ENCODE peak calls at places on chromosomes 2 and 18, in eight cellular contexts. F, S, T, B, A, P, E and K are unnamed samples.
A peak's percentile ranks its signal among the peaks of the same experiment; 100 is the strongest.

GRCh38 chr2:1995987-1996386 is 251.7 kb upstream of the PXDN start:
- DNase-seq in F (peak; percentile 4), S (no peak), T (no peak), B (no peak), A (no peak), P (no peak), E (no peak), K (no peak)

GRCh38 chr2:161844845-161845244 is 220.6 kb downstream of the SLC4A10 start:
- DNase-seq in F (no peak), S (no peak), T (no peak), B (peak; percentile 9), A (no peak), P (no peak), E (no peak), K (no peak)

GRCh38 chr2:3631851-3632659 is 25.9 kb upstream of the ALLC start:
- DNase-seq in F (no peak), S (no peak), T (no peak), B (no peak), A (no peak), P (peak; percentile 27), E (no peak), K (no peak)

GRCh38 chr2:40625849-40626248 is 174.0 kb upstream of the SLC8A1 start:
- DNase-seq in F (peak; percentile 71), S (no peak), T (no peak), B (peak; percentile 84), A (no peak), P (no peak), E (no peak), K (no peak)

GRCh38 chr2:13542061-13542460 is 825.3 kb downstream of the TRIB2 start:
- DNase-seq in F (no peak), S (no peak), T (no peak), B (no peak), A (no peak), P (no peak), E (no peak), K (no peak)

GRCh38 chr18:4454548-4455112 is 477 bp downstream of the DLGAP1 start:
- DNase-seq in F (no peak), S (no peak), T (no peak), B (no peak), A (no peak), P (peak; percentile 41), E (no peak), K (no peak)

GRCh38 chr2:65421432-65421748 is 11.0 kb downstream of the SPRED2 start:
- DNase-seq in F (no peak), S (no peak), T (no peak), B (no peak), A (no peak), P (no peak), E (no peak), K (no peak)

GRCh38 chr2:202815548-202816420 is 55.8 kb downstream of the ICA1L start:
- DNase-seq in F (peak; percentile 76), S (no peak), T (no peak), B (peak; percentile 28), A (no peak), P (no peak), E (no peak), K (no peak)

GRCh38 chr2:119136093-119136492 is 22.5 kb downstream of the C1QL2 start:
- DNase-seq in F (no peak), S (no peak), T (no peak), B (no peak), A (no peak), P (no peak), E (no peak), K (no peak)

GRCh38 chr2:44753552-44754285 is 187.8 kb upstream of the SIX3 start:
- DNase-seq in F (peak; percentile 46), S (no peak), T (no peak), B (peak; percentile 30), A (no peak), P (no peak), E (no peak), K (no peak)

GRCh38 chr2:171210864-171211431 is 50.3 kb upstream of the TLK1 start:
- DNase-seq in F (no peak), S (no peak), T (no peak), B (no peak), A (no peak), P (no peak), E (no peak), K (no peak)

GRCh38 chr2:219675206-219675605 is 47.8 kb downstream of the SLC4A3 start:
- DNase-seq in F (no peak), S (peak; percentile 28), T (no peak), B (no peak), A (no peak), P (no peak), E (no peak), K (no peak)

GRCh38 chr2:36238126-36238525 is 117.5 kb upstream of the CRIM1 start:
- DNase-seq in F (no peak), S (no peak), T (no peak), B (no peak), A (no peak), P (no peak), E (no peak), K (no peak)

GRCh38 chr2:191933307-191934105 is 86.6 kb upstream of the CAVIN2 start:
- DNase-seq in F (no peak), S (no peak), T (no peak), B (no peak), A (no peak), P (no peak), E (no peak), K (no peak)

GRCh38 chr2:127085260-127085666 is 21.7 kb downstream of the BIN1 start:
- DNase-seq in F (peak; percentile 65), S (no peak), T (no peak), B (no peak), A (peak; percentile 32), P (no peak), E (no peak), K (no peak)

GRCh38 chr2:64108842-64109241 is 35.4 kb downstream of the PELI1 start:
- DNase-seq in F (no peak), S (no peak), T (no peak), B (no peak), A (no peak), P (peak; percentile 10), E (no peak), K (no peak)
- H3K27ac ChIP-seq in F (no peak overlapping the region), S (no peak overlapping the region), T (peak overlapping the region; percentile 13), B (no peak overlapping the region), A (peak overlapping the region; percentile 8), P (no peak overlapping the region), E (no peak overlapping the region), K (no peak overlapping the region)

GRCh38 chr2:101112772-101113157 is 38.4 kb downstream of the TBC1D8 start:
- DNase-seq in F (no peak), S (no peak), T (no peak), B (no peak), A (no peak), P (no peak), E (no peak), K (no peak)
- H3K4me3 ChIP-seq in F (no peak overlapping the region), S (no peak overlapping the region), T (no peak overlapping the region), B (no peak overlapping the region), A (no peak overlapping the region), P (no peak overlapping the region), E (no peak overlapping the region), K (no peak overlapping the region)

GRCh38 chr2:99150691-99151090 is 4.1 kb downstream of the TSGA10 start:
- DNase-seq in F (peak; percentile 11), S (no peak), T (no peak), B (peak; percentile 62), A (no peak), P (no peak), E (no peak), K (no peak)

GRCh38 chr2:99153921-99154604 is 679 bp downstream of the TSGA10 start:
- DNase-seq in F (peak; percentile 7), S (no peak), T (no peak), B (no peak), A (peak; percentile 3), P (no peak), E (no peak), K (no peak)

GRCh38 chr2:99156901-99157300 is 2.1 kb downstream of the LIPT1 start:
- DNase-seq in F (no peak), S (no peak), T (no peak), B (no peak), A (no peak), P (no peak), E (no peak), K (no peak)

GRCh38 chr2:99154643-99155536 is at the start of the genes LIPT1 and TSGA10:
- DNase-seq in F (peak; percentile 92), S (peak; percentile 93), T (peak; percentile 28), B (peak; percentile 91), A (peak; percentile 90), P (peak; percentile 96), E (peak; percentile 75), K (peak; percentile 95)

DNA sequence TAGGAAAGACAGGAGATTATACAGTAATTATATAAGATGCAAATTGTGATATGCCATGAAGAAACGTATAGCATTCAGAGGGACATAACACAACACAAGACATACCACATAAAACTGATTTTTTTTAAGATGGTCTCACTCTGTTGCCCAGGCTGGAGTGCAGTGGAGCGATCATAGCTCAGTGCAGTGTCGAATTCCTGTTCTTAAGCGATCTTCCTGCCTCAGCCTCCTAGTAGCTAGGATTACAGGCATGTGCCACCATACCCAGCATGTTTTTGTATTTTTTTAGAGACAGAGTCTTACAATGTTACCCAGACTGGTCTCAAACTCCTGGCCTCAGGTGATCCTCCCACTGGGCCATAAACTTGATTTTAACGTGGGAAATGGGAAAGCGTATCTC is 2.6 kb downstream of the TSGA10 start:
- DNase-seq in F (no peak), S (no peak), T (no peak), B (no peak), A (no peak), P (no peak), E (no peak), K (no peak)
- H3K27me3 ChIP-seq in F (no peaks in the 10 kb centered on the region), S (no peaks in the 10 kb centered on the region), T (no peaks in the 10 kb centered on the region), B (no peaks in the 10 kb centered on the region), A (no peaks in the 10 kb centered on the region), P (no peaks in the 10 kb centered on the region), E (no peaks in the 10 kb centered on the region), K (no peaks in the 10 kb centered on the region)

GRCh38 chr2:100813527-100813926 is 6.4 kb upstream of the NPAS2 start:
- DNase-seq in F (peak; percentile 78), S (no peak), T (no peak), B (peak; percentile 49), A (no peak), P (no peak), E (no peak), K (no peak)
- H3K27ac ChIP-seq in F (no peak overlapping the region), S (peak overlapping the region; percentile 83), T (no peak overlapping the region), B (no peak overlapping the region), A (no peak overlapping the region), P (peak overlapping the region; percentile 65), E (no peak overlapping the region), K (no peak overlapping the region)

GRCh38 chr2:237474511-237474911 is 12.5 kb upstream of the MLPH start:
- DNase-seq in F (peak; percentile 69), S (no peak), T (no peak), B (peak; percentile 65), A (no peak), P (peak; percentile 83), E (no peak), K (peak; percentile 75)
- H3K4me3 ChIP-seq in F (peak overlapping the region; percentile 63), S (peak overlapping the region; percentile 72), T (peak overlapping the region; percentile 63), B (peak overlapping the region; percentile 62), A (peak overlapping the region; percentile 96), P (peak overlapping the region; percentile 77), E (peak overlapping the region; percentile 88), K (peak overlapping the region; percentile 62)

GRCh38 chr2:222287862-222288479 is 10.8 kb downstream of the PAX3 start:
- DNase-seq in F (no peak), S (no peak), T (no peak), B (no peak), A (no peak), P (no peak), E (no peak), K (no peak)
- H3K27me3 ChIP-seq in F (peaks cover 72% of the 10 kb centered on the region), S (peaks cover 28% of the 10 kb centered on the region), T (peaks cover 55% of the 10 kb centered on the region), B (peaks cover 30% of the 10 kb centered on the region), A (peaks cover 93% of the 10 kb centered on the region), P (peaks cover 19% of the 10 kb centered on the region), E (peaks cover 44% of the 10 kb centered on the region), K (no peaks in the 10 kb centered on the region)